ENCODE peak calls at places on chromosome 20, in five cellular contexts. M, J, B, T and X are unnamed samples.
A peak's percentile ranks its signal among the peaks of the same experiment; 100 is the strongest.

GRCh38 chr20:13936781-13937576 is 53.4 kb downstream of the SEL1L2 start:
- DNase-seq in M (no peak), J (no peak), B (no peak), T (no peak), X (no peak)

GRCh38 chr20:50163570-50164317 is 10.2 kb upstream of the PEDS1 start:
- DNase-seq in M (no peak), J (no peak), B (no peak), T (no peak), X (no peak)

GRCh38 chr20:10922521-10922920 is 248.7 kb upstream of the JAG1 start:
- DNase-seq in M (no peak), J (no peak), B (no peak), T (no peak), X (no peak)

GRCh38 chr20:17863577-17864292 is 104.9 kb downstream of the SNX5 start:
- DNase-seq in M (peak; percentile 72), J (no peak), B (no peak), T (no peak), X (no peak)

GRCh38 chr20:45311589-45312211 is 3.6 kb upstream of the MATN4 start:
- DNase-seq in M (no peak), J (peak; percentile 36), B (peak; percentile 52), T (no peak), X (peak; percentile 27)

GRCh38 chr20:50724851-50725721 is 6.3 kb upstream of the PARD6B start:
- DNase-seq in M (peak; percentile 94), J (peak; percentile 36), B (no peak), T (peak; percentile 55), X (no peak)

GRCh38 chr20:54475334-54476287 is at the start of gene DOK5:
- DNase-seq in M (peak; percentile 74), J (no peak), B (no peak), T (peak; percentile 46), X (no peak)

GRCh38 chr20:14374191-14374590 is 36.8 kb upstream of the FLRT3 start:
- DNase-seq in M (no peak), J (no peak), B (no peak), T (no peak), X (no peak)

GRCh38 chr20:7950387-7950786 is 10.1 kb upstream of the HAO1 start:
- DNase-seq in M (no peak), J (no peak), B (no peak), T (no peak), X (no peak)

GRCh38 chr20:22690616-22691179 is 106.3 kb upstream of the FOXA2 start:
- DNase-seq in M (no peak), J (no peak), B (no peak), T (no peak), X (no peak)

GRCh38 chr20:17391108-17391771 is 139.9 kb downstream of the BFSP1 start:
- DNase-seq in M (no peak), J (peak; percentile 77), B (no peak), T (no peak), X (no peak)

GRCh38 chr20:12058201-12058600 is 140.5 kb downstream of the BTBD3 start:
- DNase-seq in M (no peak), J (peak; percentile 88), B (no peak), T (no peak), X (no peak)